ENCODE peak calls at places on chromosomes 7 and 10, in four cellular contexts. C, S, H and O are unnamed samples.

GRCh38 chr10:117391436-117392205 is 16.4 kb upstream of the PDZD8 start:
- DNase-seq in H (peak; percentile 76), C (no peak), S (no peak), O (peak; percentile 68)

GRCh38 chr7:143979999-143980398 is 20.1 kb upstream of the OR6B1 start:
- DNase-seq in S (no peak), C (no peak), H (no peak), O (no peak)

GRCh38 chr10:127886371-127887051 is 6.2 kb downstream of the CLRN3 start:
- DNase-seq in S (no peak), C (no peak), H (no peak), O (no peak)

GRCh38 chr10:24519950-24520349 is 203.7 kb downstream of the ARHGAP21 start:
- DNase-seq in H (no peak), C (no peak), S (no peak), O (no peak)

GRCh38 chr7:17640730-17641377 is 299.4 kb downstream of the SNX13 start:
- DNase-seq in S (no peak), H (peak; percentile 52), C (peak; percentile 51), O (peak; percentile 28)

GRCh38 chr10:25080880-25081581 is 64.6 kb downstream of the THNSL1 start:
- DNase-seq in S (peak; percentile 80), C (peak; percentile 91), H (peak; percentile 90), O (peak; percentile 88)

GRCh38 chr10:113179966-113180365 is 229.9 kb downstream of the TCF7L2 start:
- DNase-seq in C (no peak), S (no peak), H (no peak), O (no peak)

GRCh38 chr7:84237533-84238173 is 43.1 kb upstream of the SEMA3A start:
- DNase-seq in C (no peak), S (no peak), H (peak; percentile 93), O (no peak)

GRCh38 chr10:96022739-96023138 is 20.6 kb upstream of the CCNJ start:
- DNase-seq in S (no peak), H (no peak), C (no peak), O (no peak)

GRCh38 chr10:123517901-123518300 is 148.3 kb upstream of the GPR26 start:
- DNase-seq in H (no peak), S (no peak), C (no peak), O (no peak)

GRCh38 chr10:75911426-75911825 is 480.0 kb downstream of the LRMDA start:
- DNase-seq in H (peak; percentile 4), S (no peak), C (no peak), O (no peak)

GRCh38 chr10:72340510-72340895 is 14.2 kb downstream of the DNAJB12 start:
- DNase-seq in S (peak; percentile 62), C (peak; percentile 73), H (peak; percentile 75), O (no peak)

GRCh38 chr7:11552676-11553075 is 279.3 kb downstream of the THSD7A start:
- DNase-seq in C (no peak), S (no peak), H (no peak), O (no peak)

GRCh38 chr10:132690821-132691610 is 94.9 kb downstream of the NKX6-2 start:
- DNase-seq in S (no peak), H (no peak), C (no peak), O (no peak)

GRCh38 chr7:151647006-151647405 is 127.3 kb upstream of the RHEB start:
- DNase-seq in S (no peak), C (no peak), H (no peak), O (no peak)

GRCh38 chr10:127376071-127376470 is 173.0 kb upstream of the NPS start:
- DNase-seq in H (no peak), C (no peak), S (no peak), O (no peak)

GRCh38 chr7:12423355-12423994 is 19.8 kb upstream of the VWDE start:
- DNase-seq in S (no peak), H (peak; percentile 71), C (no peak), O (no peak)

GRCh38 chr10:113108180-113108835 is 158.3 kb downstream of the TCF7L2 start:
- DNase-seq in S (no peak), H (peak; percentile 25), C (peak; percentile 33), O (no peak)

GRCh38 chr7:44489955-44490350 is 505 bp downstream of the NUDCD3 start:
- DNase-seq in C (no peak), H (peak; percentile 76), S (peak; percentile 19), O (no peak)

GRCh38 chr7:1040790-1041189 is 3.6 kb upstream of the GPR146 start:
- DNase-seq in C (no peak), H (peak; percentile 81), S (no peak), O (peak; percentile 21)
- H3K27ac ChIP-seq in C (no peak overlapping the region), H (no peak overlapping the region), S (no peak overlapping the region), O (peak overlapping the region; percentile 59)

DNA sequence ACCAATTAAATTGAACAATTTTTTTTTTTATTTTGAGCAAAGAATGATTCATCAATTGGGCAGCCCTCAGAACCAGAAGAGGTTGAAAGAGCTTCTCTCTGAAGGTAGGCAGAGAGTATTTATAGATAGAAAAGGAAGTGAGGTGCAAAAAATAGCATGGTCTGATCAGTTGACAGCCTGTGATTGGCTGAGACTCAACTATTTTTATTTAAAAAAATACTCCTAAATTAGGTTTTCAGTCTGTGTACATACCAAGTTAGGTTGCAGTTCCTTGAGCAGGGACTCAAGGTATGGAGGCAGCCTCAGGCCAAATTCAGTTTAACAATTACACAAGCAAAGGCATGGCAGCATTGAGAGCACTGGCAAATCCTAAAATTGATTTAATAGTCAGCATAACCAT is 1074.7 kb downstream of the SORCS1 start:
- DNase-seq in S (no peak), C (no peak), H (no peak), O (no peak)
- H3K27ac ChIP-seq in S (no peak overlapping the region), C (no peak overlapping the region), H (no peak overlapping the region), O (no peak overlapping the region)

GRCh38 chr10:43394868-43395267 is 14.1 kb downstream of the HNRNPF start:
- DNase-seq in S (no peak), H (no peak), C (no peak), O (no peak)
- H3K27ac ChIP-seq in S (no peak overlapping the region), H (peak overlapping the region; percentile 87), C (no peak overlapping the region), O (peak overlapping the region; percentile 99)

GRCh38 chr10:31819393-31819820 is 109.2 kb downstream of the ARHGAP12 start:
- DNase-seq in S (peak; percentile 17), C (no peak), H (peak; percentile 93), O (no peak)
- H3K27ac ChIP-seq in S (no peak overlapping the region), C (no peak overlapping the region), H (peak overlapping the region; percentile 82), O (no peak overlapping the region)

DNA sequence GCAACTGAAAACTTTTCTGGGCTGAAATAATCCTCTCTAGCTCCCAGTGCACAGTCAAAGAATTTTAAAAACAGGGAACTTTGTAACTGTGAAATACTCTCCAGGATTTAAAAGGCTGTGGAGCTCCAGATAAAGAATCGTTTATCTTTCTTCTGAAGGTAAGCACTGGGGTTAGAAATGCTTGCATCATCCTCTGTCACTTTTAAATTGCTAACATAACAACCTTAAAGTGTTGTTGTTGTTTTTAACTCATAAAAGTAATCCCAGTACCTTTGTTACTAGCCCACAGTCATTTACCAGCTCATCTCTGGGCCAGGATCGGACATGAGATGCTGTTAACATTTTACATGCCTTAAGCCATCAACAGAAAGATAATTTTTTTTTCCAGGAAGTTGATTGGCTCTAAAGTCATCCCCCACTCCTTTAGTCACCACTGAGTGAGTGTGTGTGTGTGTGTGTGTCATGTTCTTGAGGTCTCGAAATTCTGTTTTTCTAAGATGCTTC is at the start of gene SLC39A12:
- DNase-seq in H (peak; percentile 77), S (no peak), C (no peak), O (no peak)
- H3K27ac ChIP-seq in H (peak within 1 kb of the TSS; percentile 28), S (no peak within 1 kb of the TSS), C (no peak within 1 kb of the TSS), O (no peak within 1 kb of the TSS)